ENCODE peak calls at places on chromosomes 6 and 20, in nine cellular contexts. S, H, D, I, R, V, E, Y and C are unnamed samples.

GRCh38 chr20:46213946-46214830 is 94.1 kb downstream of the CDH22 start:
- DNase-seq in S (no peak), H (no peak), D (peak; percentile 53), I (peak; percentile 22), R (no peak), V (no peak), E (no peak), Y (no peak), C (no peak)

GRCh38 chr20:61615806-61616205 is 363.7 kb downstream of the CDH4 start:
- DNase-seq in S (no peak), H (no peak), D (no peak), I (no peak), R (no peak), V (no peak), E (no peak), Y (no peak), C (no peak)

GRCh38 chr6:1715336-1715735 is 105.6 kb downstream of the FOXC1 start:
- DNase-seq in S (no peak), H (no peak), D (no peak), I (no peak), R (no peak), V (no peak), E (no peak), Y (no peak), C (no peak)

GRCh38 chr6:127786109-127786508 is 114.7 kb downstream of the THEMIS start:
- DNase-seq in S (no peak), H (no peak), D (peak; percentile 4), I (peak; percentile 26), R (peak; percentile 41), V (peak; percentile 25), E (no peak), Y (no peak), C (no peak)

GRCh38 chr6:2037230-2037926 is 208.0 kb downstream of the GMDS start:
- DNase-seq in S (no peak), H (no peak), D (peak; percentile 9), I (peak; percentile 61), R (no peak), V (no peak), E (no peak), Y (peak; percentile 20), C (no peak)

GRCh38 chr6:11854418-11855165 is 76.0 kb upstream of the ADTRP start:
- DNase-seq in S (peak; percentile 26), H (no peak), D (peak; percentile 5), I (peak; percentile 82), R (peak; percentile 30), V (no peak), E (peak; percentile 48), Y (no peak), C (no peak)

GRCh38 chr20:53124075-53124532 is 151.9 kb downstream of the TSHZ2 start:
- DNase-seq in S (no peak), H (no peak), D (no peak), I (no peak), R (peak; percentile 55), V (no peak), E (no peak), Y (no peak), C (no peak)

GRCh38 chr6:70257874-70258273 is 45.0 kb downstream of the COL9A1 start:
- DNase-seq in S (no peak), H (no peak), D (no peak), I (no peak), R (no peak), V (no peak), E (no peak), Y (no peak), C (no peak)

GRCh38 chr20:42836339-42836738 is 353.4 kb downstream of the PTPRT start:
- DNase-seq in S (no peak), H (no peak), D (no peak), I (no peak), R (no peak), V (no peak), E (no peak), Y (no peak), C (no peak)

GRCh38 chr6:53647437-53648094 is 18.0 kb downstream of the KLHL31 start:
- DNase-seq in S (no peak), H (peak; percentile 48), D (no peak), I (no peak), R (no peak), V (no peak), E (no peak), Y (no peak), C (no peak)

GRCh38 chr6:108114861-108115597 is 40.5 kb upstream of the OSTM1 start:
- DNase-seq in S (peak; percentile 8), H (no peak), D (no peak), I (peak; percentile 69), R (peak; percentile 80), V (no peak), E (no peak), Y (peak; percentile 73), C (no peak)

GRCh38 chr20:46255440-46256104 is 52.7 kb downstream of the CDH22 start:
- DNase-seq in S (no peak), H (no peak), D (no peak), I (peak; percentile 35), R (no peak), V (no peak), E (no peak), Y (peak; percentile 95), C (peak; percentile 90)

GRCh38 chr6:1572892-1573291 is 36.8 kb upstream of the FOXC1 start:
- DNase-seq in S (no peak), H (no peak), D (no peak), I (no peak), R (no peak), V (no peak), E (no peak), Y (no peak), C (no peak)

GRCh38 chr6:3334579-3334978 is 75.8 kb downstream of the PSMG4 start:
- DNase-seq in S (no peak), H (no peak), D (no peak), I (no peak), R (no peak), V (no peak), E (no peak), Y (peak; percentile 57), C (no peak)

GRCh38 chr6:14337157-14337556 is 219.6 kb downstream of the CD83 start:
- DNase-seq in S (no peak), H (no peak), D (no peak), I (peak; percentile 27), R (peak; percentile 23), V (no peak), E (no peak), Y (no peak), C (no peak)

GRCh38 chr6:135372758-135373157 is 124.8 kb downstream of the AHI1 start:
- DNase-seq in S (no peak), H (no peak), D (no peak), I (peak; percentile 3), R (no peak), V (no peak), E (no peak), Y (no peak), C (no peak)

GRCh38 chr20:32911355-32911754 is 52.6 kb downstream of the EFCAB8 start:
- DNase-seq in S (no peak), H (no peak), D (no peak), I (no peak), R (no peak), V (no peak), E (no peak), Y (no peak), C (no peak)

GRCh38 chr6:2819891-2820814 is 21.5 kb downstream of the SERPINB1 start:
- DNase-seq in S (no peak), H (no peak), D (no peak), I (no peak), R (no peak), V (no peak), E (no peak), Y (no peak), C (no peak)

GRCh38 chr6:34236423-34237315 is at the start of gene HMGA1:
- DNase-seq in S (no peak), H (peak; percentile 78), D (peak; percentile 61), I (peak; percentile 77), R (peak; percentile 94), V (no peak), E (peak; percentile 58), Y (peak; percentile 97), C (peak; percentile 60)